ENCODE peak calls at places on chromosomes 13 and 19, in four cellular contexts. Y is NCI-H345, T is ureter, W is NCI-H1105. F is an unnamed sample.

GRCh38 chr13:19927117-19927734 is 31.3 kb upstream of the ZMYM2 start:
- DNase-seq in Y (no peak), T (no peak), W (no peak), F (peak)

GRCh38 chr19:13132471-13133166 is 14.6 kb downstream of the NACC1 start:
- DNase-seq in Y (no peak), T (no peak), W (no peak), F (no peak)

GRCh38 chr19:42985588-42985987 is 40.7 kb downstream of the PSG11 start:
- DNase-seq in Y (no peak), T (no peak), W (no peak), F (no peak)

GRCh38 chr19:43639507-43640423 is at the start of gene CADM4:
- DNase-seq in Y (peak), T (no peak), W (peak), F (peak)

GRCh38 chr13:113058129-113058987 is 47.2 kb upstream of the F7 start:
- DNase-seq in Y (no peak), T (no peak), W (no peak), F (no peak)

GRCh38 chr19:4542896-4543351 is 3.1 kb upstream of the LRG1 start:
- DNase-seq in Y (no peak), T (no peak), W (no peak), F (no peak)

GRCh38 chr13:42970824-42971669 is 21.0 kb downstream of the EPSTI1 start:
- DNase-seq in Y (no peak), T (no peak), W (no peak), F (peak)

GRCh38 chr19:1856345-1856697 is 7.1 kb downstream of the KLF16 start:
- DNase-seq in Y (no peak), T (no peak), W (no peak), F (no peak)

GRCh38 chr13:30257433-30258099 is 49.8 kb downstream of the KATNAL1 start:
- DNase-seq in Y (no peak), T (no peak), W (no peak), F (no peak)

GRCh38 chr19:6736169-6736916 is 1.0 kb downstream of the GPR108 start:
- DNase-seq in Y (peak), T (peak), W (no peak), F (peak)

GRCh38 chr13:55627221-55627620 is 1513.5 kb upstream of the PRR20A start:
- DNase-seq in Y (no peak), T (no peak), W (no peak), F (no peak)

GRCh38 chr19:1151917-1152601 is 22.0 kb downstream of the SBNO2 start:
- DNase-seq in Y (no peak), T (no peak), W (no peak), F (no peak)

GRCh38 chr13:73040968-73041580 is 17.7 kb upstream of the KLF5 start:
- DNase-seq in Y (no peak), T (no peak), W (no peak), F (no peak)

GRCh38 chr13:79581870-79582315 is 100.9 kb downstream of the NDFIP2 start:
- DNase-seq in Y (no peak), T (no peak), W (no peak), F (no peak)

GRCh38 chr13:96053003-96053703 is at the start of gene UGGT2:
- DNase-seq in Y (peak), T (peak), W (peak), F (peak)